ENCODE peak calls at places on chromosomes 2 and 18, in five cellular contexts. One of them, this sample, is unnamed.

GRCh38 chr2:75465317-75465998 is 95.3 kb downstream of the EVA1A start:
- DNase-seq in spleen: no peak
- DNase-seq in RWPE2: no peak
- DNase-seq in effector memory CD4-positive, alpha-beta T cell: no peak
- DNase-seq in uterus: no peak
- DNase-seq in this sample: peak

GRCh38 chr18:3305354-3305762 is 43.4 kb downstream of the MYL12B start:
- DNase-seq in spleen: no peak
- DNase-seq in uterus: no peak
- DNase-seq in effector memory CD4-positive, alpha-beta T cell: peak
- DNase-seq in RWPE2: peak
- DNase-seq in this sample: no peak

GRCh38 chr2:3356799-3357198 is 20.8 kb downstream of the EIPR1 start:
- DNase-seq in uterus: no peak
- DNase-seq in spleen: no peak
- DNase-seq in RWPE2: no peak
- DNase-seq in effector memory CD4-positive, alpha-beta T cell: no peak
- DNase-seq in this sample: no peak

GRCh38 chr2:147236601-147237000 is 608.2 kb upstream of the ACVR2A start:
- DNase-seq in RWPE2: no peak
- DNase-seq in uterus: no peak
- DNase-seq in spleen: no peak
- DNase-seq in effector memory CD4-positive, alpha-beta T cell: no peak
- DNase-seq in this sample: no peak

GRCh38 chr2:173631123-173631450 is 276.4 kb downstream of the CDCA7 start:
- DNase-seq in uterus: peak
- DNase-seq in spleen: no peak
- DNase-seq in effector memory CD4-positive, alpha-beta T cell: no peak
- DNase-seq in RWPE2: no peak
- DNase-seq in this sample: no peak

GRCh38 chr2:191565647-191566198 is 112.2 kb upstream of the NABP1 start:
- DNase-seq in spleen: no peak
- DNase-seq in RWPE2: no peak
- DNase-seq in effector memory CD4-positive, alpha-beta T cell: no peak
- DNase-seq in uterus: no peak
- DNase-seq in this sample: no peak

GRCh38 chr2:102142829-102143449 is 393 bp downstream of the IL1R1 start:
- DNase-seq in spleen: no peak
- DNase-seq in uterus: no peak
- DNase-seq in effector memory CD4-positive, alpha-beta T cell: no peak
- DNase-seq in RWPE2: no peak
- DNase-seq in this sample: no peak

GRCh38 chr2:58063641-58064040 is 17.0 kb downstream of the VRK2 start:
- DNase-seq in RWPE2: no peak
- DNase-seq in spleen: no peak
- DNase-seq in effector memory CD4-positive, alpha-beta T cell: no peak
- DNase-seq in uterus: no peak
- DNase-seq in this sample: no peak

GRCh38 chr2:64295326-64296149 is 151.3 kb upstream of the PELI1 start:
- DNase-seq in RWPE2: no peak
- DNase-seq in uterus: no peak
- DNase-seq in spleen: no peak
- DNase-seq in effector memory CD4-positive, alpha-beta T cell: no peak
- DNase-seq in this sample: no peak

GRCh38 chr2:118945921-118946320 is 3.9 kb downstream of the MARCO start:
- DNase-seq in spleen: no peak
- DNase-seq in RWPE2: no peak
- DNase-seq in uterus: no peak
- DNase-seq in effector memory CD4-positive, alpha-beta T cell: no peak
- DNase-seq in this sample: no peak

GRCh38 chr18:30358545-30358944 is 684.0 kb downstream of the DSC3 start:
- DNase-seq in spleen: no peak
- DNase-seq in effector memory CD4-positive, alpha-beta T cell: no peak
- DNase-seq in uterus: no peak
- DNase-seq in RWPE2: no peak
- DNase-seq in this sample: no peak

GRCh38 chr2:47195149-47195548 is 40.0 kb upstream of the STPG4 start:
- DNase-seq in spleen: no peak
- DNase-seq in effector memory CD4-positive, alpha-beta T cell: no peak
- DNase-seq in RWPE2: no peak
- DNase-seq in uterus: no peak
- DNase-seq in this sample: no peak

GRCh38 chr2:109382946-109383345 is 230.8 kb downstream of the SEPTIN10 start:
- DNase-seq in RWPE2: peak
- DNase-seq in uterus: peak
- DNase-seq in effector memory CD4-positive, alpha-beta T cell: no peak
- DNase-seq in spleen: peak
- DNase-seq in this sample: peak

GRCh38 chr2:21819475-21819874 is 695.7 kb downstream of the TDRD15 start:
- DNase-seq in uterus: no peak
- DNase-seq in effector memory CD4-positive, alpha-beta T cell: no peak
- DNase-seq in RWPE2: no peak
- DNase-seq in spleen: no peak
- DNase-seq in this sample: no peak

GRCh38 chr2:125745514-125745913 is 910.4 kb upstream of the GYPC start:
- DNase-seq in effector memory CD4-positive, alpha-beta T cell: no peak
- DNase-seq in RWPE2: no peak
- DNase-seq in uterus: no peak
- DNase-seq in spleen: no peak
- DNase-seq in this sample: peak

GRCh38 chr2:196500686-196501431 is 138.7 kb upstream of the CCDC150 start:
- DNase-seq in spleen: no peak
- DNase-seq in uterus: no peak
- DNase-seq in effector memory CD4-positive, alpha-beta T cell: no peak
- DNase-seq in RWPE2: no peak
- DNase-seq in this sample: no peak

GRCh38 chr2:65435625-65436168 is 3.3 kb upstream of the SPRED2 start:
- DNase-seq in effector memory CD4-positive, alpha-beta T cell: peak
- DNase-seq in uterus: peak
- DNase-seq in spleen: peak
- DNase-seq in RWPE2: peak
- DNase-seq in this sample: peak

GRCh38 chr2:235494716-235495372 is 1.0 kb downstream of the AGAP1 start:
- DNase-seq in RWPE2: no peak
- DNase-seq in spleen: no peak
- DNase-seq in uterus: peak
- DNase-seq in effector memory CD4-positive, alpha-beta T cell: no peak
- DNase-seq in this sample: peak

GRCh38 chr2:216478151-216478550 is 20.5 kb upstream of the RPL37A start:
- DNase-seq in uterus: no peak
- DNase-seq in effector memory CD4-positive, alpha-beta T cell: no peak
- DNase-seq in RWPE2: no peak
- DNase-seq in spleen: no peak
- DNase-seq in this sample: no peak

GRCh38 chr2:189175869-189176431 is 3.6 kb downstream of the COL5A2 start:
- DNase-seq in effector memory CD4-positive, alpha-beta T cell: no peak
- DNase-seq in spleen: no peak
- DNase-seq in RWPE2: no peak
- DNase-seq in uterus: no peak
- DNase-seq in this sample: no peak

GRCh38 chr2:204881519-204882111 is 336.3 kb downstream of the PARD3B start:
- DNase-seq in RWPE2: no peak
- DNase-seq in uterus: no peak
- DNase-seq in spleen: no peak
- DNase-seq in effector memory CD4-positive, alpha-beta T cell: no peak
- DNase-seq in this sample: no peak

GRCh38 chr2:35365859-35366258 is 989.7 kb upstream of the CRIM1 start:
- DNase-seq in uterus: no peak
- DNase-seq in effector memory CD4-positive, alpha-beta T cell: no peak
- DNase-seq in spleen: no peak
- DNase-seq in RWPE2: no peak
- DNase-seq in this sample: no peak

GRCh38 chr2:196823750-196824149 is 14.6 kb upstream of the C2orf66 start:
- DNase-seq in spleen: no peak
- DNase-seq in RWPE2: no peak
- DNase-seq in uterus: no peak
- DNase-seq in effector memory CD4-positive, alpha-beta T cell: no peak
- DNase-seq in this sample: no peak

GRCh38 chr18:60235164-60235563 is 137.4 kb downstream of the MC4R start:
- DNase-seq in RWPE2: no peak
- DNase-seq in spleen: no peak
- DNase-seq in uterus: no peak
- DNase-seq in effector memory CD4-positive, alpha-beta T cell: no peak
- DNase-seq in this sample: no peak

This sample was measured in NCI-H345.